ENCODE peak calls at places on chromosomes 16 and 17, in six cellular contexts. Z is adrenal gland, N is stomach, A is left ventricle myocardium inferior, K is uterus, Y is A549. O is an unnamed sample.

GRCh38 chr16:10480151-10480550 is 94.3 kb downstream of the ATF7IP2 start:
- DNase-seq in Z (no peak), Y (no peak), N (no peak), A (no peak), K (no peak), O (no peak)

GRCh38 chr17:59763861-59764260 is 56.4 kb downstream of the VMP1 start:
- DNase-seq in N (no peak), K (no peak), A (no peak), Y (peak), Z (no peak), O (peak)

GRCh38 chr17:9958586-9959281 is 53.7 kb upstream of the RCVRN start:
- DNase-seq in K (no peak), A (no peak), N (no peak), Y (no peak), Z (no peak), O (no peak)

GRCh38 chr16:19886061-19886792 is 1.6 kb upstream of the GPRC5B start:
- DNase-seq in K (peak), Y (peak), N (peak), A (peak), Z (peak), O (peak)

GRCh38 chr17:61598014-61598413 is 7.0 kb upstream of the NACA2 start:
- DNase-seq in K (no peak), Z (no peak), Y (no peak), A (no peak), N (no peak), O (no peak)

GRCh38 chr17:69560987-69561441 is 146.5 kb downstream of the MAP2K6 start:
- DNase-seq in N (no peak), Y (no peak), A (no peak), Z (no peak), K (no peak), O (no peak)

GRCh38 chr17:80477647-80478478 is 1.5 kb upstream of the NPTX1 start:
- DNase-seq in Y (peak), K (no peak), Z (peak), A (no peak), N (no peak), O (peak)

GRCh38 chr16:2324296-2324859 is 16.1 kb downstream of the ABCA3 start:
- DNase-seq in Z (no peak), A (no peak), K (no peak), Y (no peak), N (no peak), O (no peak)

GRCh38 chr16:27437946-27438345 is 36.0 kb downstream of the IL21R start:
- DNase-seq in K (no peak), Y (no peak), A (no peak), N (no peak), Z (peak), O (no peak)

GRCh38 chr17:44988256-44988942 is 20.3 kb upstream of the C1QL1 start:
- DNase-seq in N (no peak), K (no peak), Y (no peak), A (no peak), Z (no peak), O (no peak)

GRCh38 chr17:32954477-32954876 is 26.5 kb downstream of the TMEM98 start:
- DNase-seq in N (peak), A (no peak), K (no peak), Z (no peak), Y (no peak), O (no peak)

GRCh38 chr17:47225436-47225858 is 16.3 kb downstream of the MYL4 start:
- DNase-seq in K (peak), A (peak), Y (peak), N (peak), Z (peak), O (peak)

GRCh38 chr16:55323637-55324490 is at the start of gene IRX6:
- DNase-seq in A (peak), Z (no peak), Y (peak), K (no peak), N (no peak), O (no peak)

GRCh38 chr17:75869282-75870141 is 8.9 kb downstream of the TRIM47 start:
- DNase-seq in Y (peak), K (no peak), N (no peak), Z (no peak), A (peak), O (no peak)

GRCh38 chr17:67491678-67492019 is 114.6 kb downstream of the PITPNC1 start:
- DNase-seq in Y (no peak), Z (no peak), K (no peak), A (no peak), N (no peak), O (no peak)

GRCh38 chr17:62805234-62805633 is 2.9 kb downstream of the MARCHF10 start:
- DNase-seq in Z (no peak), N (no peak), A (no peak), K (no peak), Y (peak), O (no peak)

GRCh38 chr16:2213817-2214720 is 571 bp downstream of the PGP start:
- DNase-seq in K (no peak), N (no peak), Z (no peak), A (no peak), Y (no peak), O (peak)

GRCh38 chr17:5539286-5539685 is 45.0 kb downstream of the NLRP1 start:
- DNase-seq in N (no peak), Z (no peak), A (no peak), Y (no peak), K (no peak), O (no peak)

GRCh38 chr17:77864234-77865108 is 94.0 kb upstream of the TNRC6C start:
- DNase-seq in K (no peak), N (no peak), Y (no peak), A (no peak), Z (no peak), O (no peak)

GRCh38 chr16:82832861-82833260 is 206.1 kb downstream of the CDH13 start:
- DNase-seq in N (no peak), Z (no peak), Y (no peak), A (no peak), K (no peak), O (peak)

GRCh38 chr17:81380682-81381518 is 14.4 kb upstream of the BAHCC1 start:
- DNase-seq in K (no peak), N (no peak), Z (no peak), Y (no peak), A (no peak), O (no peak)

GRCh38 chr16:66342294-66342900 is 24.1 kb upstream of the CDH5 start:
- DNase-seq in Z (no peak), A (no peak), K (no peak), Y (peak), N (no peak), O (peak)

GRCh38 chr17:2043785-2044184 is 2.0 kb downstream of the OVCA2 start:
- DNase-seq in Z (no peak), A (no peak), K (no peak), N (no peak), Y (peak), O (peak)

GRCh38 chr16:68065716-68066305 is 19.4 kb upstream of the NFATC3 start:
- DNase-seq in Z (no peak), Y (no peak), A (no peak), N (peak), K (no peak), O (peak)

GRCh38 chr17:72916991-72917390 is 175.5 kb downstream of the SLC39A11 start:
- DNase-seq in A (no peak), Z (no peak), Y (no peak), N (no peak), K (no peak), O (peak)

GRCh38 chr16:15055141-15056053 is 477 bp downstream of the NTAN1 start:
- DNase-seq in N (no peak), Y (peak), Z (peak), K (peak), A (no peak), O (peak)
- TF ChIP-seq CTCF in N (no peak), Y (peak), Z (no peak), K (no peak), A (no peak), O (peak)

GRCh38 chr16:14510581-14510938 is 119.5 kb downstream of the PARN start:
- DNase-seq in K (no peak), A (no peak), Y (no peak), Z (no peak), N (no peak), O (no peak)
- H3K4me3 ChIP-seq in K (no peak), A (no peak), Y (no peak), Z (no peak), N (no peak), O (no peak)

GRCh38 chr17:50123649-50124349 is 6.2 kb downstream of the SAMD14 start:
- DNase-seq in Y (no peak), K (no peak), Z (no peak), N (no peak), A (no peak), O (peak)
- TF ChIP-seq CTCF in Y (no peak), K (no peak), Z (no peak), N (no peak), A (no peak), O (no peak)

GRCh38 chr16:75570351-75571104 is 4.3 kb downstream of the GABARAPL2 start:
- DNase-seq in Y (no peak), K (no peak), A (no peak), Z (no peak), N (no peak), O (no peak)

GRCh38 chr16:75565640-75566039 is 539 bp upstream of the GABARAPL2 start:
- DNase-seq in K (no peak), Y (no peak), N (no peak), Z (no peak), A (no peak), O (no peak)

GRCh38 chr16:75566889-75567255 is 693 bp downstream of the GABARAPL2 start:
- DNase-seq in K (no peak), Y (no peak), N (no peak), Z (peak), A (no peak), O (peak)

GRCh38 chr16:75566040-75566888 is at the start of gene GABARAPL2:
- DNase-seq in Z (peak), N (peak), A (peak), K (peak), Y (peak), O (peak)

DNA sequence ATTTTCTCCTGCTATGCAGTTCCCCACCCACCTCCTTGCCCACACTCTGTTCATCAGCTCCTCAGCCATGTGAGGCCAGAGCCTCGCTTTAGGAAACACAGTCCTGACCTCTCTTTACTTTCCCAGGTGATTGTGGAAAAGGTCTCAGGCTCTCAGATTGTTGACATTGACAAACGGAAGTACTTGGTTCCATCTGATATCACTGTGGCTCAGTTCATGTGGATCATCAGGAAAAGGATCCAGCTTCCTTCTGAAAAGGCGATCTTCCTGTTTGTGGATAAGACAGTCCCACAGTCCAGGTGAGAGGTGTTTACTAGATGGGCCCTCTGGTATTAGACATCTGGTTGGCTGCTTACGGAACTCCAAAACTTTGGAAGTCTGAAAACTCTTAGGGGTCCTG is 1.7 kb downstream of the GABARAPL2 start:
- DNase-seq in Y (no peak), K (no peak), A (no peak), Z (no peak), N (no peak), O (no peak)
- H3K4me3 ChIP-seq in Y (no peak), K (no peak), A (peak), Z (peak), N (no peak), O (no peak)

DNA sequence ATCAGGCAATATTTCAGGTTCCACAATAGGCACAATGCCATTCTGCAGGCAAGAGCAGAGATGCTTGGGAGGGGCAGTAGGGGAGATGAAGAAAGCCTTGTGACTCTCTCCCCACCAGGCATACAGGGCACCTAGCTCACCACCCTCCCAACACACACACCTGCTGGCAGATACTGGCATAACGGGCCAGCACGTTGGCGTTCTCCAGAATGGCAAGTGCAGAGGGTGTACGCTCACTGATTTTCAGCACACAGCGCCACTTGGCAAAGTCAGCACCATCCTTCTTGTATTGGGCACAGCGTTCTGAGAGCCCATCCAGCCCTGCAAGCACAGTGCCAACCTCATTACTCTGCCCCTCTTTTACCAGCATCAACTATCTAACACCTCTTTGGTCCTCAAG is 2.2 kb downstream of the ALDOC start:
- DNase-seq in Z (no peak), K (no peak), Y (peak), N (no peak), A (no peak), O (no peak)
- TF ChIP-seq CTCF in Z (no peak), K (no peak), Y (no peak), N (no peak), A (peak), O (peak)

DNA sequence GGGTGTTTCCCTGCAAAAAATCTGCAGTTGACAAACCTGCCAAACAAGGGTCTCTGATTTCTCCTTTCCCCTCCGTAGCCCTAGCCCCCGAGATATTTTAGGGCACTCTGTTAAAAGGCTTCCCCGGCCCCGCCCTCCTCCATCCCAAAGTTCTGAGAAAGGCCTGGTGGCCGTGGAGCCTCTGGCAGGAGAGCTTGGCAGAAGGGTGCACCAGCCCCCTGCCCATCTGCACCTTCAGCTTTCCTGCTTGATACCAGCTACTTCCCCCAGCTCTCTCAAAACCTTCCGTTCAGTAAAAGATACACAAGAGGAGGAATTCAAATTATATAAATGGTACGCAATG is 711 bp upstream of the CANT1 start:
- DNase-seq in Y (no peak), K (no peak), N (no peak), Z (no peak), A (no peak), O (no peak)
- H3K4me3 ChIP-seq in Y (peak), K (peak), N (peak), Z (peak), A (peak), O (peak)

GRCh38 chr16:73171380-73171779 is 123.5 kb upstream of the ZFHX3 start:
- DNase-seq in N (no peak), A (no peak), Y (no peak), Z (no peak), K (no peak), O (no peak)

GRCh38 chr16:73173396-73173795 is 125.5 kb upstream of the ZFHX3 start:
- DNase-seq in K (peak), N (no peak), A (peak), Y (no peak), Z (no peak), O (no peak)

GRCh38 chr16:73171901-73172619 is 124.1 kb upstream of the ZFHX3 start:
- DNase-seq in N (no peak), K (no peak), A (no peak), Z (no peak), Y (no peak), O (no peak)

GRCh38 chr16:73170587-73170986 is 122.7 kb upstream of the ZFHX3 start:
- DNase-seq in A (no peak), Y (no peak), N (no peak), Z (no peak), K (no peak), O (no peak)

DNA sequence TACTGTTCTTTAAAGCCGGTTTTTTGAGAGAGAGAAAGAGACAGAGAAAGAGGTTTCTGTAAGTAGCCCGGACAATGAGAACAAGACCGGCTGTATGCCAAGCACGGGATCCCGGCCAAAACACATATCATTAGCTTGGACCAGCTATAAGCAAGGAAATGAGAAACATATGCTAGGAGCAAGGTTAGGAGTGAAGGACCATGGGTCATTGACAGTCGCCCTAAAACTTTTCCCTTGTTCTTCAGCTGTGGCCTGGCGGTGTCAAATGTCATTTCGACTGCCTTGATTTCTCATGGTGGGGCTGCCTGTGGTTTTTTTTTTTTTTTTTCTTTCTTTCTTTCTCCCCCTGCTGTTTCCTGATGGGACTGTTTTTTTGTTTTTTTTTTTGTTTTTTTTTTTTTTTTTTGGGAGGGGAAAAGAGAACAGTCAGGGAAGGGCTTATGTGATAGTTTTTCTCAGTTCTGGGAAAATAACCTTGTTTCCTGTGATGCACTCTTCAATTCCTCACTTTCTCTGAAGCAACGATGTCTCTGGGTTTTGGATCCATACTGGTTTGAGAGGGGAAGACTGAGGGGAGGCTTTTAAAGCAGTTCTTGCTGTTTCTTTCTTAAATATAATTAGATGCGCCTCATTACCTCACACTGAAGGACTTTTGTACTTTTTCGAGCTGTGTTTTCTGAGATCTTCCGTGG is 124.8 kb upstream of the ZFHX3 start:
- DNase-seq in Z (peak), N (peak), K (peak), A (peak), Y (no peak), O (peak)
- TF ChIP-seq CTCF in Z (peak), N (no peak), K (peak), A (peak), Y (peak), O (peak)

GRCh38 chr17:13598353-13599167 is 3.2 kb downstream of the HS3ST3A1 start:
- DNase-seq in K (no peak), N (no peak), A (no peak), Y (no peak), Z (no peak), O (no peak)
- H3K4me3 ChIP-seq in K (no peak), N (no peak), A (no peak), Y (no peak), Z (no peak), O (peak)

GRCh38 chr16:60346256-60346655 is 1612.1 kb upstream of the GOT2 start:
- DNase-seq in Y (no peak), A (no peak), N (no peak), K (no peak), Z (no peak), O (no peak)
- TF ChIP-seq CTCF in Y (no peak), A (no peak), N (no peak), K (no peak), Z (no peak), O (no peak)

GRCh38 chr16:79758615-79759346 is 158.2 kb upstream of the MAF start:
- DNase-seq in N (no peak), A (no peak), K (no peak), Z (no peak), Y (peak), O (no peak)
- H3K4me3 ChIP-seq in N (no peak), A (no peak), K (no peak), Z (no peak), Y (no peak), O (no peak)